ENCODE peak calls at places on chromosomes 11 and 22, in six cellular contexts. E, W, X, K, I and J are unnamed samples.
A peak's percentile ranks its signal among the peaks of the same experiment; 100 is the strongest.

GRCh38 chr11:130609121-130610035 is 160.9 kb downstream of the ADAMTS15 start:
- DNase-seq in I (no peak), K (no peak), E (no peak), W (peak; percentile 71), X (peak; percentile 50), J (no peak)

GRCh38 chr11:121864660-121865059 is 251.4 kb downstream of the BLID start:
- DNase-seq in K (no peak), E (no peak), W (no peak), I (no peak), X (no peak), J (no peak)

GRCh38 chr22:38259370-38259769 is 13.4 kb downstream of the TMEM184B start:
- DNase-seq in I (no peak), K (no peak), W (no peak), E (no peak), X (no peak), J (no peak)

GRCh38 chr11:109838034-109838433 is 255.2 kb upstream of the ZC3H12C start:
- DNase-seq in W (no peak), X (no peak), E (no peak), I (no peak), K (no peak), J (no peak)

GRCh38 chr11:67195971-67196418 is 70.3 kb upstream of the GRK2 start:
- DNase-seq in E (no peak), X (no peak), I (no peak), W (no peak), K (no peak), J (no peak)

GRCh38 chr11:94272738-94273313 is 31.6 kb upstream of the IZUMO1R start:
- DNase-seq in I (no peak), K (no peak), W (no peak), E (no peak), X (no peak), J (no peak)

GRCh38 chr11:126146454-126147192 is 64.8 kb downstream of the RPUSD4 start:
- DNase-seq in W (no peak), I (peak; percentile 14), K (no peak), E (peak; percentile 55), X (no peak), J (no peak)

GRCh38 chr11:134761926-134762247 is 349.8 kb upstream of the B3GAT1 start:
- DNase-seq in K (peak; percentile 13), X (no peak), I (no peak), E (no peak), W (no peak), J (no peak)

GRCh38 chr11:11467278-11467677 is 114.2 kb upstream of the CSNK2A3 start:
- DNase-seq in I (no peak), X (no peak), E (no peak), W (no peak), K (no peak), J (no peak)

GRCh38 chr22:24188705-24189248 is 7.5 kb downstream of the SUSD2 start:
- DNase-seq in W (no peak), E (no peak), I (no peak), K (no peak), X (peak; percentile 15), J (no peak)

GRCh38 chr22:43136255-43136654 is 6.9 kb downstream of the MCAT start:
- DNase-seq in K (peak; percentile 82), E (peak; percentile 55), W (no peak), X (no peak), I (no peak), J (peak; percentile 54)

GRCh38 chr11:125114518-125114917 is 3.1 kb upstream of the TMEM218 start:
- DNase-seq in K (no peak), I (no peak), W (no peak), X (no peak), E (no peak), J (no peak)

GRCh38 chr11:71127806-71128205 is 124.6 kb downstream of the SHANK2 start:
- DNase-seq in W (no peak), E (no peak), K (no peak), X (no peak), I (no peak), J (no peak)

GRCh38 chr22:21972293-21972779 is 10.3 kb downstream of the TOP3B start:
- DNase-seq in E (peak; percentile 70), K (peak; percentile 90), W (no peak), I (no peak), X (no peak), J (peak; percentile 56)

GRCh38 chr11:104275992-104276391 is 112.0 kb upstream of the PDGFD start:
- DNase-seq in X (peak; percentile 14), W (no peak), I (no peak), E (no peak), K (no peak), J (no peak)

GRCh38 chr11:3056296-3057068 is 741 bp downstream of the CARS1 start:
- DNase-seq in I (no peak), W (no peak), X (no peak), E (no peak), K (no peak), J (peak; percentile 35)

GRCh38 chr11:64225608-64226506 is at the start of the genes NUDT22 and TRPT1:
- DNase-seq in W (peak; percentile 92), I (peak; percentile 91), K (peak; percentile 93), X (peak; percentile 84), E (peak; percentile 91), J (peak; percentile 95)
- TF ChIP-seq CTCF in W (no peak), I (peak; percentile 46), K (peak; percentile 22), X (no peak), E (peak; percentile 47), J (no peak)

DNA sequence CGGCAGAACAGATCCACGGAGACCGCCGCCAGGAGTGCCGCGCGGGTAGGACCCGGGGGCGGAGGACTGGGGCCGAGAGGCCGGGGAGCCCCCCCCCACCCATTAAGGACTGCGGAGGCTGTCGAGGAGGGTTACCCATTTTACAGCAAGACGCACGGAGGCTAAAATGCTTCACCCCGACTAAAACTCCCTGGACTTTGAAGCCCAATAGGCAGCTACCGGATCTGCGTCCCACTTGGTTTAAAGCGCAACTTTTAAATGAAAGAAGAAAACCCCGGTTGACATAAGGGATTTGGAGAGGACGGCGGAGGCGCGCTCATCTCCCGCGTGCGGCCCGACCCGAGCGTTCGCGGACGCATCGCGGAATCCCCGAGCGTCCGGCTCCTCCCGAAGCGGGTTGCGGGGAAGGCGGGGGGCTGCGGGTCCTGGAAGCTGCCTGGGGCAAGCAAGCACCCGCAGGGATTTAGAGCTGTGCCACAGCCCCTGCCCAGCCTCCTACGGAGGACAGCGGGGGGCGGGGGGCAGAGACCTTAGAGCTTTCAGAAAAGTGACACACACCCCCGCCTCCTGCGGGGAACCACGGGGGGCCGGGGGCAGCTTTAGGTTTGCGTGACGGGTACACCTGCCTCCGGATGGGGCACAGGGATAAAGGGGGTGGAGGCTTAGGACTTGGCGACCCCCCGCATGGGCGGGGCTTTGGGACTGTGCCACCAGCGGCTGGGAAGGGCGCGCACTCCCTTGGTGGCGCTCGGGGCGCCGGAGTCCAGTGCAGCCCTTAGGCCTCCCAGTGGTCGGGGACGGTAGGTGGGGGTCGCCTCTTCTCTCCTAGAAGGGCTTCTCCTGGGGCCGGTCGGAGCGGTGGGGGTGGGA is 761 bp upstream of the CELSR1 start:
- DNase-seq in K (no peak), I (no peak), W (no peak), X (no peak), E (peak; percentile 49), J (no peak)
- TF ChIP-seq CTCF in K (no peak), I (no peak), W (no peak), X (peak; percentile 17), E (peak; percentile 60), J (no peak)

DNA sequence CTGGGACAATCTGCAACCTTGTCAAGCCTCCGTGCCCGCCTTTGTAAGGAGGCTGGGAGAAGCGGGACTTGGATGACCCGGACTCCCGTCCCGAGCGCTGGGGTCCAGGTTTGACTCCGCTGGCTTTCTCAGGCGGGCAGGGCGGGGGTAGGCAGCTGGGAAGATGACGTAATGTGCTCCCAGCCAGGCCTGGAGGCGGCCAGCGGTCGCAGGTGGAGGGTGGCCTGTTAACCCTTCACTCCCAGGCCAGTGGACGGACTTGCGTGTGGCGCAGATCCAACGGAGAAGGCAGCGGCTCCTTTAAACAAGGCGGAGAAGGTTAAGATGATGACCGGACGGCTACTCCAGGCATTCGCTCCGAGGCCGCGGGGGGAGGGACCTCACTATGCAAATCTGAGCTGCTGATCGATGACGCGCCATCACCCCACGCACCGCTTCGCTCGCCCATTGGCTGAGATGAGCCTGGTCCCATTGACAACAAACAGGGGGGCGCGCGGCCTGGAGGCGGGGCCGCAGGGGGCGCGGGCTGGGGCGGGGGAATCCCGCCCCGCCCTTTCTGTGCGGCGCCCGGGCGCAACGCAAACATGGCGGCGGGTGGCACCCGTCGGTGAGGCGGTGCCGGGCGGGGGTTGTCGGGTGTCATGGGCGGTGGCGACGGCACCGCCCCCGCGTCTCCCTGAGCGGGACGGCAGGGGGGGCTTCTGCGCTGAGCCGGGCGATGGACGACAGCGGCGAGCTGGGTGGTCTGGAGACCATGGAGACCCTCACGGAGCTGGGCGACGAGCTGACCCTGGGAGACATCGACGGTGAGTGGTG is at the start of gene SREBF2:
- DNase-seq in K (peak; percentile 99), W (peak; percentile 100), X (peak; percentile 96), E (peak; percentile 99), I (peak; percentile 99), J (peak; percentile 96)
- TF ChIP-seq CTCF in K (no peak), W (peak; percentile 17), X (no peak), E (no peak), I (no peak), J (no peak)

GRCh38 chr11:123561046-123561781 is 93.2 kb downstream of the SCN3B start:
- DNase-seq in W (no peak), K (no peak), X (no peak), E (no peak), I (peak; percentile 92), J (no peak)

GRCh38 chr11:123560001-123560400 is 94.4 kb downstream of the SCN3B start:
- DNase-seq in X (no peak), W (no peak), K (peak; percentile 54), I (peak; percentile 77), E (no peak), J (peak; percentile 38)

GRCh38 chr11:123559418-123559817 is 95.0 kb downstream of the SCN3B start:
- DNase-seq in K (no peak), X (no peak), I (no peak), W (no peak), E (no peak), J (no peak)

GRCh38 chr11:123556633-123557032 is 97.8 kb downstream of the SCN3B start:
- DNase-seq in E (no peak), K (no peak), I (no peak), X (no peak), W (no peak), J (no peak)

DNA sequence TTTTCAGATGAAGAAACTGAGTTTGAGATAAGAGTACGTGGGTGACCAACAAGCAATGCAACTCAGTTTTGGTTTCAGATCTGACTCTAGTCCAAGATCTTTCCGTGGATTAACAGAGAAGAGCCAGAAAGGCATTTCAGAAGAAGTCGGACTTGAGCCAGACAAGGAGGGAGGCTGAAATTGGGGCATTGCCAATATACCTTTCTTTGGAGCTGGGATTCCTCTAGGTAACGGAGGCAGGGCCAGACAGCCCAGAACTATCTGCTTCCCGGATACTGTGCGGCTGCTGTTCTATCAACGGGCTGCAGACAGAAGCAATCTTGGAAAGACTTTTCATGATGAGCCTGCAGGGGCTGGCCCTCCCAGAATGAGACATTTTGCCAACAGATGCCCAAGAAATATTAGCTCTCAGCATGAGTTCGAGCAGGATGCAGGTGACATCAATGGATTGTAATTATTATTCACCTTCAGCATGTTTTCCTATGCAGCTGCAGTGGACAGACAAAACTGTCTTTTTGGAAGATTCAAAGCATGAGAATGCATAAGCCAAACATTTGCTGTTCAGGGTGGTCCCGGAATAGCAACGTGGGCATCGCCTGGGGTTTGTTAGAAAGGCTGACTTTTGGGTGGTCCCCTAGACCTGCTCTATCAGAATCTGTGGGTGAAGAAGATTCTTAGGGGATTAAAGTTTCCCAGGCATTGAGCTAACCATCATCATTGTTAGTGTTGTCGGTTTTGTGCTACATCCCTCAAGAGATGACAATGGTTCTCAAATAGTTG is 95.7 kb downstream of the SCN3B start:
- DNase-seq in E (no peak), W (no peak), I (no peak), K (no peak), X (no peak), J (no peak)
- TF ChIP-seq CTCF in E (no peak), W (no peak), I (no peak), K (no peak), X (no peak), J (no peak)

GRCh38 chr11:64242920-64243854 is 2.3 kb downstream of the FKBP2 start:
- DNase-seq in E (no peak), W (no peak), K (no peak), I (no peak), X (no peak), J (no peak)
- TF ChIP-seq CTCF in E (no peak), W (no peak), K (no peak), I (no peak), X (no peak), J (no peak)